ENCODE peak calls at places on chromosome 21, in four cellular contexts. One of them, this sample, is unnamed.

GRCh38 chr21:28333455-28334108 is 659.1 kb downstream of the LTN1 start:
- DNase-seq in Calu3: no peak
- DNase-seq in A549: no peak
- DNase-seq in psoas muscle: no peak
- DNase-seq in this sample: peak; percentile 63

GRCh38 chr21:36981977-36982700 is 15.7 kb upstream of the HLCS start:
- DNase-seq in A549: no peak
- DNase-seq in psoas muscle: no peak
- DNase-seq in Calu3: no peak
- DNase-seq in this sample: no peak

GRCh38 chr21:14866859-14867560 is 197.8 kb downstream of the NRIP1 start:
- DNase-seq in A549: no peak
- DNase-seq in Calu3: no peak
- DNase-seq in psoas muscle: no peak
- DNase-seq in this sample: peak; percentile 84

GRCh38 chr21:45052960-45053359 is 21.4 kb upstream of the ADARB1 start:
- DNase-seq in psoas muscle: no peak
- DNase-seq in Calu3: no peak
- DNase-seq in A549: no peak
- DNase-seq in this sample: no peak

GRCh38 chr21:33682992-33683627 is 40.8 kb downstream of the ITSN1 start:
- DNase-seq in A549: peak; percentile 77
- DNase-seq in psoas muscle: no peak
- DNase-seq in Calu3: peak; percentile 38
- DNase-seq in this sample: peak; percentile 99

GRCh38 chr21:33901421-33902288 is 13.9 kb downstream of the ATP5PO start:
- DNase-seq in psoas muscle: peak; percentile 47
- DNase-seq in A549: peak; percentile 62
- DNase-seq in Calu3: peak; percentile 7
- DNase-seq in this sample: peak; percentile 34

GRCh38 chr21:27581168-27581567 is 614.3 kb upstream of the ADAMTS5 start:
- DNase-seq in Calu3: no peak
- DNase-seq in A549: no peak
- DNase-seq in psoas muscle: no peak
- DNase-seq in this sample: peak; percentile 97

GRCh38 chr21:36188081-36188681 is 31.6 kb downstream of the DOP1B start:
- DNase-seq in A549: peak; percentile 22
- DNase-seq in Calu3: peak; percentile 53
- DNase-seq in psoas muscle: no peak
- DNase-seq in this sample: peak; percentile 44

GRCh38 chr21:26199471-26199870 is 28.9 kb upstream of the APP start:
- DNase-seq in A549: no peak
- DNase-seq in psoas muscle: no peak
- DNase-seq in Calu3: no peak
- DNase-seq in this sample: peak; percentile 95

GRCh38 chr21:19810779-19811178 is 1187.4 kb upstream of the NCAM2 start:
- DNase-seq in Calu3: no peak
- DNase-seq in A549: no peak
- DNase-seq in psoas muscle: no peak
- DNase-seq in this sample: no peak

GRCh38 chr21:27277122-27277521 is 310.2 kb upstream of the ADAMTS5 start:
- DNase-seq in psoas muscle: no peak
- DNase-seq in A549: no peak
- DNase-seq in Calu3: no peak
- DNase-seq in this sample: peak; percentile 10

GRCh38 chr21:33058468-33059318 is 11.2 kb upstream of the OLIG1 start:
- DNase-seq in A549: no peak
- DNase-seq in Calu3: no peak
- DNase-seq in psoas muscle: peak; percentile 42
- DNase-seq in this sample: no peak

GRCh38 chr21:8997011-8997440 is 1524.4 kb upstream of the TPTE start:
- DNase-seq in Calu3: no peak
- DNase-seq in A549: peak; percentile 95
- DNase-seq in psoas muscle: no peak
- DNase-seq in this sample: peak; percentile 67

GRCh38 chr21:45074818-45075605 is 632 bp downstream of the ADARB1 start:
- DNase-seq in A549: peak; percentile 39
- DNase-seq in psoas muscle: no peak
- DNase-seq in Calu3: peak; percentile 21
- DNase-seq in this sample: peak; percentile 37

GRCh38 chr21:45080639-45081414 is 6.4 kb downstream of the ADARB1 start:
- DNase-seq in Calu3: no peak
- DNase-seq in A549: no peak
- DNase-seq in psoas muscle: no peak
- DNase-seq in this sample: no peak

GRCh38 chr21:42193721-42194120 is 25.2 kb upstream of the ABCG1 start:
- DNase-seq in psoas muscle: no peak
- DNase-seq in A549: no peak
- DNase-seq in Calu3: no peak
- DNase-seq in this sample: peak; percentile 35

GRCh38 chr21:29056005-29056404 is 17.4 kb downstream of the CCT8 start:
- DNase-seq in A549: peak; percentile 4
- DNase-seq in psoas muscle: no peak
- DNase-seq in Calu3: no peak
- DNase-seq in this sample: peak; percentile 32

GRCh38 chr21:45073301-45074047 is 906 bp upstream of the ADARB1 start:
- DNase-seq in psoas muscle: no peak
- DNase-seq in A549: peak; percentile 39
- DNase-seq in Calu3: peak; percentile 19
- DNase-seq in this sample: peak; percentile 50

GRCh38 chr21:28893687-28894086 is 99.0 kb downstream of the LTN1 start:
- DNase-seq in A549: peak; percentile 3
- DNase-seq in psoas muscle: no peak
- DNase-seq in Calu3: no peak
- DNase-seq in this sample: no peak

GRCh38 chr21:34796518-34797201 is 127.9 kb downstream of the CLIC6 start:
- DNase-seq in A549: no peak
- DNase-seq in psoas muscle: no peak
- DNase-seq in Calu3: no peak
- DNase-seq in this sample: peak; percentile 64

GRCh38 chr21:38993561-38993960 is 187.8 kb downstream of the ETS2 start:
- DNase-seq in psoas muscle: peak; percentile 44
- DNase-seq in A549: peak; percentile 32
- DNase-seq in Calu3: peak; percentile 65
- DNase-seq in this sample: peak; percentile 99

GRCh38 chr21:14880922-14881321 is 183.9 kb downstream of the NRIP1 start:
- DNase-seq in Calu3: no peak
- DNase-seq in psoas muscle: no peak
- DNase-seq in A549: no peak
- DNase-seq in this sample: peak; percentile 92

GRCh38 chr21:41954654-41955499 is 1.1 kb upstream of the C2CD2 start:
- DNase-seq in psoas muscle: no peak
- DNase-seq in A549: no peak
- DNase-seq in Calu3: no peak
- DNase-seq in this sample: no peak

GRCh38 chr21:42263591-42264131 is 44.7 kb downstream of the ABCG1 start:
- DNase-seq in psoas muscle: peak; percentile 56
- DNase-seq in Calu3: no peak
- DNase-seq in A549: no peak
- DNase-seq in this sample: peak; percentile 40

GRCh38 chr21:38848187-38848609 is 42.5 kb downstream of the ETS2 start:
- DNase-seq in Calu3: no peak
- DNase-seq in A549: no peak
- DNase-seq in psoas muscle: no peak
- DNase-seq in this sample: no peak

GRCh38 chr21:45607021-45607921 is 36.3 kb upstream of the PCBP3 start:
- DNase-seq in psoas muscle: no peak
- DNase-seq in Calu3: no peak
- DNase-seq in A549: peak; percentile 49
- DNase-seq in this sample: no peak

GRCh38 chr21:42414928-42415769 is 11.4 kb downstream of the UBASH3A start:
- DNase-seq in A549: peak; percentile 78
- DNase-seq in Calu3: peak; percentile 78
- DNase-seq in psoas muscle: no peak
- DNase-seq in this sample: peak; percentile 83

GRCh38 chr21:40905251-40905650 is 58.3 kb upstream of the DSCAM start:
- DNase-seq in A549: no peak
- DNase-seq in Calu3: no peak
- DNase-seq in psoas muscle: no peak
- DNase-seq in this sample: no peak

GRCh38 chr21:33268736-33269441 is 2.7 kb downstream of the IL10RB start:
- DNase-seq in Calu3: peak; percentile 93
- DNase-seq in A549: peak; percentile 22
- DNase-seq in psoas muscle: no peak
- DNase-seq in this sample: peak; percentile 86

GRCh38 chr21:35512321-35512720 is 463.2 kb upstream of the RUNX1 start:
- DNase-seq in psoas muscle: no peak
- DNase-seq in A549: no peak
- DNase-seq in Calu3: no peak
- DNase-seq in this sample: peak; percentile 29

GRCh38 chr21:26966978-26967913 is at the start of gene ADAMTS5:
- DNase-seq in psoas muscle: peak; percentile 68
- DNase-seq in Calu3: no peak
- DNase-seq in A549: no peak
- DNase-seq in this sample: peak; percentile 47

GRCh38 chr21:45102391-45102932 is 28.1 kb downstream of the ADARB1 start:
- DNase-seq in Calu3: peak; percentile 45
- DNase-seq in A549: peak; percentile 59
- DNase-seq in psoas muscle: no peak
- DNase-seq in this sample: peak; percentile 88

GRCh38 chr21:46298083-46298412 is 11.9 kb downstream of the YBEY start:
- DNase-seq in Calu3: no peak
- DNase-seq in A549: no peak
- DNase-seq in psoas muscle: no peak
- DNase-seq in this sample: peak; percentile 39

GRCh38 chr21:38126677-38127271 is 130.0 kb upstream of the KCNJ15 start:
- DNase-seq in A549: peak; percentile 68
- DNase-seq in psoas muscle: peak; percentile 48
- DNase-seq in Calu3: peak; percentile 73
- DNase-seq in this sample: peak; percentile 61

GRCh38 chr21:37821791-37822450 is 94.3 kb downstream of the KCNJ6 start:
- DNase-seq in A549: no peak
- DNase-seq in psoas muscle: no peak
- DNase-seq in Calu3: no peak
- DNase-seq in this sample: peak; percentile 33

GRCh38 chr21:20592482-20592881 is 405.7 kb upstream of the NCAM2 start:
- DNase-seq in Calu3: no peak
- DNase-seq in A549: no peak
- DNase-seq in psoas muscle: no peak
- DNase-seq in this sample: peak; percentile 30

GRCh38 chr21:42676799-42677198 is 23.4 kb downstream of the PDE9A start:
- DNase-seq in A549: no peak
- DNase-seq in psoas muscle: no peak
- DNase-seq in Calu3: no peak
- DNase-seq in this sample: no peak

GRCh38 chr21:34661848-34662247 is 6.9 kb upstream of the CLIC6 start:
- DNase-seq in A549: no peak
- DNase-seq in Calu3: no peak
- DNase-seq in psoas muscle: no peak
- DNase-seq in this sample: no peak

GRCh38 chr21:34009193-34009592 is 64.2 kb upstream of the MRPS6 start:
- DNase-seq in psoas muscle: no peak
- DNase-seq in Calu3: no peak
- DNase-seq in A549: no peak
- DNase-seq in this sample: no peak

GRCh38 chr21:31897311-31897710 is 24.5 kb downstream of the HUNK start:
- DNase-seq in A549: no peak
- DNase-seq in psoas muscle: no peak
- DNase-seq in Calu3: no peak
- DNase-seq in this sample: no peak
- TF ChIP-seq CTCF in A549: no peak
- TF ChIP-seq CTCF in psoas muscle: no peak
- TF ChIP-seq CTCF in Calu3: no peak
- TF ChIP-seq CTCF in this sample: no peak

GRCh38 chr21:43971992-43972255 is 40.2 kb upstream of the TRAPPC10 start:
- DNase-seq in A549: no peak
- DNase-seq in psoas muscle: no peak
- DNase-seq in Calu3: no peak
- DNase-seq in this sample: no peak
- TF ChIP-seq CTCF in A549: no peak
- TF ChIP-seq CTCF in psoas muscle: no peak
- TF ChIP-seq CTCF in Calu3: no peak
- TF ChIP-seq CTCF in this sample: no peak

GRCh38 chr21:15976807-15977206 is 247.0 kb downstream of the USP25 start:
- DNase-seq in Calu3: peak; percentile 1
- DNase-seq in A549: peak; percentile 1
- DNase-seq in psoas muscle: no peak
- DNase-seq in this sample: no peak
- TF ChIP-seq CTCF in Calu3: no peak
- TF ChIP-seq CTCF in A549: peak; percentile 21
- TF ChIP-seq CTCF in psoas muscle: no peak
- TF ChIP-seq CTCF in this sample: peak; percentile 25

GRCh38 chr21:25036775-25037174 is 570.5 kb downstream of the MRPL39 start:
- DNase-seq in psoas muscle: no peak
- DNase-seq in Calu3: no peak
- DNase-seq in A549: no peak
- DNase-seq in this sample: no peak

DNA sequence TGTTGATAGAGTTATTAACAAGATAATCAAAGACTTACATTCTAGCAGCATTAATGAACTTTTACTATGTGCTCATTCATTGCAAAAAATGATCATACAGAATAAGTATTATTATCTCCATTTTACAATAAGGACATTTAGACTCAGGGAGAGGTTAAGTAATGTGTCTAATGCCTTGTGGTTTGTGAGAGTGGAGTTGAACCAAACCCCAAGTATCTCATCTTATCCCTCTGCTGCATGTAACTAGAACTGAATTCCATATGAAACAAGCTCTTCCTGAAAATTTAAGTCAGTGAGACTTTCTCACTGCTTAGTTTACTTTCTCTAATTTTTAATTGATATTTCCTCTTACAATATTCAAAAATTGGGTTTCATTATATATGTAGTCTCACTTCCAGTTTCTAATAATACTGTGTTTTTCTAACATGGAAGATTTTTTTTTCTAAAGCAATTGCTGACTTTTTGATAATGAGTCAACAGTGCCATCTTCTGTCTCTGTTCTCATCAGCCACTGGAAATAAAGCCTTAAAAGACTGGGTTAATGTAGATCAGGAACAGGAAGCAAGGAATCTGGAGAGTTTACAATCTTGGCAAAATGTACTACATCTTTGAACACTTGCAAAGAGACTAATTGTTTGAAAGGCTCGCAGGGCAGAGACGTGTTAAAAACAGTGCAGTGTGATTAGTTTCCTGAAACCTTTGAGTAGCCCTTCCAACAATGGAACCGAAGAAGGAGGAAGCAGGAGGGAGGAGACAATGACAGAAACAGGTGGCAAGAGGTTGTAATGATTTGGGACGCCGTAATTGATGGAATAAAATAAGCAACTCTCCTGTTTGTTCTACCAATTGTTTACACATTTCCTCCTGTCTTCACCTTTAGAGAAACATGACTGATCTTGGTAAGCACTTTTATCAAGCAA is 567.6 kb downstream of the MRPL39 start:
- DNase-seq in A549: no peak
- DNase-seq in Calu3: no peak
- DNase-seq in psoas muscle: no peak
- DNase-seq in this sample: no peak
- TF ChIP-seq CTCF in A549: no peak
- TF ChIP-seq CTCF in Calu3: no peak
- TF ChIP-seq CTCF in psoas muscle: no peak
- TF ChIP-seq CTCF in this sample: no peak

This sample was measured in bronchial epithelial cell.